ENCODE peak calls at places on chromosomes 7 and 10, in nine cellular contexts. Z is GM12892, S is SK-N-SH, N is stomach, J is GM23338, P is esophagus muscularis mucosa, X is endothelial cell of umbilical vein, G is Panc1, B is HCT116. H is an unnamed sample.

GRCh38 chr10:69495666-69496065 is 44.4 kb downstream of the TSPAN15 start:
- DNase-seq in Z (no peak), S (no peak), N (no peak), J (no peak), P (no peak), X (no peak), G (no peak), B (no peak), H (no peak)

GRCh38 chr7:112101083-112101846 is 104.9 kb downstream of the DOCK4 start:
- DNase-seq in Z (no peak), S (no peak), N (no peak), J (no peak), P (no peak), X (no peak), G (no peak), B (no peak), H (no peak)

GRCh38 chr7:75966209-75966961 is 28.0 kb downstream of the TMEM120A start:
- DNase-seq in Z (no peak), S (peak), N (no peak), J (no peak), P (no peak), X (no peak), G (no peak), B (no peak), H (no peak)

GRCh38 chr7:26167293-26167934 is 15.4 kb downstream of the NFE2L3 start:
- DNase-seq in Z (no peak), S (no peak), N (no peak), J (no peak), P (no peak), X (no peak), G (no peak), B (no peak), H (no peak)

GRCh38 chr10:11145498-11145855 is 127.8 kb downstream of the CELF2 start:
- DNase-seq in Z (no peak), S (no peak), N (peak), J (no peak), P (no peak), X (peak), G (no peak), B (no peak), H (no peak)

GRCh38 chr10:105189464-105189800 is 548.3 kb downstream of the SORCS3 start:
- DNase-seq in Z (no peak), S (no peak), N (no peak), J (no peak), P (no peak), X (no peak), G (no peak), B (no peak), H (no peak)

GRCh38 chr10:72297281-72297967 is 23.7 kb downstream of the DDIT4 start:
- DNase-seq in Z (no peak), S (no peak), N (peak), J (peak), P (peak), X (peak), G (no peak), B (no peak), H (no peak)

GRCh38 chr10:16652154-16652553 is 130.5 kb upstream of the C1QL3 start:
- DNase-seq in Z (no peak), S (no peak), N (no peak), J (no peak), P (no peak), X (no peak), G (no peak), B (no peak), H (no peak)

GRCh38 chr10:77970869-77971803 is 44.6 kb upstream of the DLG5 start:
- DNase-seq in Z (no peak), S (peak), N (peak), J (peak), P (peak), X (peak), G (peak), B (no peak), H (peak)

GRCh38 chr7:65216469-65216868 is 157.2 kb upstream of the ZNF92 start:
- DNase-seq in Z (no peak), S (peak), N (peak), J (peak), P (no peak), X (peak), G (peak), B (peak), H (peak)

GRCh38 chr10:99435986-99436633 is 5.7 kb upstream of the GOT1 start:
- DNase-seq in Z (no peak), S (peak), N (no peak), J (peak), P (no peak), X (peak), G (peak), B (peak), H (peak)

GRCh38 chr7:137328389-137329120 is 15.0 kb downstream of the PTN start:
- DNase-seq in Z (no peak), S (no peak), N (no peak), J (no peak), P (no peak), X (no peak), G (no peak), B (no peak), H (no peak)

GRCh38 chr7:141630621-141631020 is 71.3 kb downstream of the DENND11 start:
- DNase-seq in Z (no peak), S (no peak), N (no peak), J (no peak), P (no peak), X (no peak), G (no peak), B (no peak), H (no peak)

GRCh38 chr10:132030898-132031463 is 34.8 kb upstream of the JAKMIP3 start:
- DNase-seq in Z (no peak), S (no peak), N (no peak), J (no peak), P (no peak), X (no peak), G (no peak), B (no peak), H (no peak)

DNA sequence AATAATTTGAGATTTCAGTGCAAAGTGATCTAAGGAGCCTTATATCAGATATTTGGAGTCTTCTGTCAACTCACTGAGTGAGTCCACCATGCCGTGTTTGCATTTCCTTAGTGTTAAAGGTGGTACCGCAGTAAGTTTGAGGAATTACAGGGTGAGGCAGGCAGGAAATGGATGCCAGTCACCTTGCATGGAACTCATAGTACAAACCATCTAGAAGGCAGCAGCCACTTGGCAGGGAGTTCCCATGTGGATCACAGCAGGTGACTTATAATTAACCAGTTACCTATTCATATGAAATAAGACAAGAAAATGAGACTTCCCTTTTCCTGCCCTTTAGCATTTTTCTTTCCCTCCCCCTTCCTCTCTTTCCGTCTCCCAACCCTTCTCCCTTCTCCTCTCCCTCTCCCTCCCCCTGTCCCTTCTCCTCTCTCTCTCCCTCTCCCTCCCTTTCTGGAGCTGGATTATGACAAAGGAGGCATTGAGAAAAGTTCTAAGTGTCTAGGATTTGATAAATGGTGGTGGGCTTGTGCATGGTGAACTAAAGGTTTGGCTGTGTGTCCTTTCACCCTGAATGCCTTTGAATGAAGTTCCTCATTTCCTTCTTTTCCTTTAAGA is 94.1 kb downstream of the LRRC4 start:
- DNase-seq in Z (no peak), S (no peak), N (no peak), J (peak), P (no peak), X (no peak), G (no peak), B (no peak), H (no peak)
- TF ChIP-seq POLR2AphosphoS5 in Z (no peak), S (no peak), N (no peak), J (no peak), P (no peak), X (no peak), G (no peak), B (no peak), H (no peak)

DNA sequence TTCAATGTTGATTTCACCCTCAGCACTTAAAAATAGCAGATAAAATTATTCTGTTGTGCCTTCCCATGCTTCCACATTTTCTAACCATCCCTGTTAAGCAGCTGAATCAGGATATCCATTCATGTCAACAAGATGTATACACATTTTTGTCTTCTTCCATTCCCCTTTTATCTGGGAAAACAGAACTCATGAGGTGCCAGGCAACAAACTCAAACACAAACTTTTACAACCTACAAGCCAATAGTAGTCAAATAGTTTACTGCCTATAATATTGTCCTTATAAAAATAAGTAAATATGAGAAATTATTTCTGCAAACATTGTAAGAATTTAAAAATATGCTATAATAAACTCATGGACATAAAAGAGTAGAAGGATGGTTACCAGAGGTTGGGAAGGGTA is 1569.8 kb downstream of the REEP3 start:
- DNase-seq in Z (no peak), S (no peak), N (no peak), J (no peak), P (no peak), X (no peak), G (no peak), B (no peak), H (no peak)
- TF ChIP-seq POLR2AphosphoS5 in Z (no peak), S (no peak), N (no peak), J (no peak), P (no peak), X (no peak), G (no peak), B (no peak), H (no peak)

DNA sequence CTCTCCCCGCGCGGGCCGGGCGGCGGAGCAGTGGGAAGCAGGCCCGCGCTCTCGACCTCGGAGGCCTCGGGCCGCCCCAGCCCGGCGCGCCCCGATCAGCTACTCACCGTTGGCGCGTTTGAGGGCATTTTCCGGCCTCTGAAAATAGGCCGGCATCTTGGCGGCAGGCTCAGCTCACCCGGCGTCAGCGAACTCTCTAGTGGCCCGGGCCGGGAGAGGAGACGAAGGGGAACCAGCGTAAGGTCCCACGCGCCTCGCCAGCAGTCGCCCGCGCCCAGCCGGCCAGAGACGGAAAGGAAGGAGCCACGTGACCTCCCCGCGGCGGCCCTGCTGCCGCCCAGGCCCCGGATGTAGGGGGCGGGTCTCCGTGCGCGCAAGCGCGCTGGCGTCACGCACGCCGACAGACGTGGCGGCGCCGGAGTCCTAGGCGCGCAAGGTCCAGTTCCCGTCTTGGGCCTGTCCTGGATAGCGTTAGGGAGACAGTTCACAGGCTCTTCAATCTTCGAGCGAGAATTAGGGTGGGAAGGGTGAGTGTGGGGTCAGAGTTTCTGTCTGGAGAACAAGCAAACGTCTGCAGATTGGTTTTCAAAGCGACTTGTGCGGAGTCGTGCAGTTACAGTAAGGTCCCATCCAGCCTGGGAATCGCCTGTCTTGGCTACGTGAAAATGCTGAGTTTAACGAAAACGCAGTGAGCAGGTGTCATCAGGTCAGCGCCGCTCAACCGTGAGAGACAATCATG is at the start of gene EIF3A:
- DNase-seq in Z (peak), S (peak), N (peak), J (peak), P (peak), X (peak), G (peak), B (peak), H (peak)
- TF ChIP-seq POLR2AphosphoS5 in Z (peak), S (peak), N (peak), J (peak), P (peak), X (peak), G (peak), B (peak), H (peak)

GRCh38 chr7:70006411-70006920 is 408.2 kb downstream of the AUTS2 start:
- DNase-seq in Z (no peak), S (no peak), N (no peak), J (no peak), P (no peak), X (no peak), G (no peak), B (no peak), H (no peak)
- TF ChIP-seq POLR2AphosphoS5 in Z (no peak), S (peak), N (no peak), J (no peak), P (no peak), X (no peak), G (no peak), B (no peak), H (no peak)

GRCh38 chr7:80521809-80522208 is 9.9 kb upstream of the GNAT3 start:
- DNase-seq in Z (no peak), S (no peak), N (no peak), J (no peak), P (no peak), X (no peak), G (no peak), B (no peak), H (no peak)
- TF ChIP-seq POLR2AphosphoS5 in Z (no peak), S (no peak), N (no peak), J (no peak), P (no peak), X (no peak), G (no peak), B (no peak), H (no peak)

DNA sequence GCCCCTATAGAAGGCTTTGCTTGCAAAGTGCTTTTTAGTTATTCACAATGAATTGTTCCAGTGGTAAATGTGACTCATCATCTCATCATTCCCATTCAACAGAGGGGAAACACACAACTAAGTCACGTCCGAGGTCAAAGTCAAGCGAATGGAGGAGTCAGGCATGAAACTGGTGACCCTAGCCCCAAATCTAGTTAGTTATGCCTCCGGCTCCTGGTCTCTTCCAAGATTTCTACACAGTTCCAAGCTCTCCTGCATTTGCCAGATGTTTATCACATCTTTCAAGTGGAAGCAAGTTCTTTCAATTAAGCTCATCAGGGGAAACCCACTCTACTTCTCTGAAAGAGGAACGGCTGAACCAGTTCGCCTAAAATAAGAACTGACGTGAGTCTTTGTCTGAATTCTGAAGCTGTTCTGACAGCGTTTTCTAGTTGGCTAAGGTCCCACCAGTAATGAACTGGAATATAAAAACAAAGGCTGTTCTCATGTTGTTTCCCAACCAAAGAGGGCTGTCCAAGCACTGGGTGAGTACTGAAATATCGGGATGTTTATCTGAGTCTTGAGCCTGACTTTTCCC is 140.9 kb upstream of the NRBF2 start:
- DNase-seq in Z (no peak), S (no peak), N (no peak), J (no peak), P (no peak), X (no peak), G (no peak), B (no peak), H (no peak)
- TF ChIP-seq POLR2AphosphoS5 in Z (no peak), S (no peak), N (no peak), J (no peak), P (no peak), X (no peak), G (no peak), B (no peak), H (no peak)